ENCODE peak calls at places on chromosome 2, in ten cellular contexts. One of them, this sample, is unnamed.

GRCh38 chr2:53028259-53028658 is 739.3 kb upstream of the CHAC2 start:
- DNase-seq in NCI-H1436: no peak
- DNase-seq in AG10803: peak
- DNase-seq in GM04503: peak
- DNase-seq in body of pancreas: no peak
- DNase-seq in colonic mucosa: no peak
- DNase-seq in NAMALWA: no peak
- DNase-seq in tibial artery: no peak
- DNase-seq in aorta: no peak
- DNase-seq in NCI-H2029: no peak
- DNase-seq in this sample: no peak

GRCh38 chr2:176138526-176139169 is 9.1 kb downstream of the HOXD8 start:
- DNase-seq in NCI-H1436: no peak
- DNase-seq in AG10803: peak
- DNase-seq in GM04503: no peak
- DNase-seq in body of pancreas: no peak
- DNase-seq in colonic mucosa: no peak
- DNase-seq in NAMALWA: no peak
- DNase-seq in tibial artery: peak
- DNase-seq in aorta: no peak
- DNase-seq in NCI-H2029: peak
- DNase-seq in this sample: no peak

GRCh38 chr2:187687585-187687984 is 133.3 kb upstream of the TFPI start:
- DNase-seq in NCI-H1436: no peak
- DNase-seq in AG10803: no peak
- DNase-seq in GM04503: no peak
- DNase-seq in body of pancreas: no peak
- DNase-seq in colonic mucosa: no peak
- DNase-seq in NAMALWA: no peak
- DNase-seq in tibial artery: no peak
- DNase-seq in aorta: no peak
- DNase-seq in NCI-H2029: no peak
- DNase-seq in this sample: no peak

GRCh38 chr2:240916571-240917008 is 10.5 kb downstream of the CROCC2 start:
- DNase-seq in NCI-H1436: peak
- DNase-seq in AG10803: peak
- DNase-seq in GM04503: peak
- DNase-seq in body of pancreas: peak
- DNase-seq in colonic mucosa: no peak
- DNase-seq in NAMALWA: no peak
- DNase-seq in tibial artery: peak
- DNase-seq in aorta: peak
- DNase-seq in NCI-H2029: no peak
- DNase-seq in this sample: no peak

GRCh38 chr2:217166241-217166640 is 306.4 kb upstream of the TNP1 start:
- DNase-seq in NCI-H1436: peak
- DNase-seq in AG10803: peak
- DNase-seq in GM04503: peak
- DNase-seq in body of pancreas: peak
- DNase-seq in colonic mucosa: no peak
- DNase-seq in NAMALWA: peak
- DNase-seq in tibial artery: no peak
- DNase-seq in aorta: no peak
- DNase-seq in NCI-H2029: peak
- DNase-seq in this sample: peak

GRCh38 chr2:33441235-33441810 is 35.1 kb upstream of the RASGRP3 start:
- DNase-seq in NCI-H1436: no peak
- DNase-seq in AG10803: peak
- DNase-seq in GM04503: no peak
- DNase-seq in body of pancreas: peak
- DNase-seq in colonic mucosa: peak
- DNase-seq in NAMALWA: peak
- DNase-seq in tibial artery: peak
- DNase-seq in aorta: peak
- DNase-seq in NCI-H2029: peak
- DNase-seq in this sample: no peak

GRCh38 chr2:120134263-120134662 is 88.9 kb downstream of the TMEM185B start:
- DNase-seq in NCI-H1436: no peak
- DNase-seq in AG10803: peak
- DNase-seq in GM04503: peak
- DNase-seq in body of pancreas: no peak
- DNase-seq in colonic mucosa: no peak
- DNase-seq in NAMALWA: no peak
- DNase-seq in tibial artery: no peak
- DNase-seq in aorta: no peak
- DNase-seq in NCI-H2029: no peak
- DNase-seq in this sample: no peak

GRCh38 chr2:54279385-54279784 is 23.4 kb upstream of the TSPYL6 start:
- DNase-seq in NCI-H1436: no peak
- DNase-seq in AG10803: no peak
- DNase-seq in GM04503: no peak
- DNase-seq in body of pancreas: no peak
- DNase-seq in colonic mucosa: no peak
- DNase-seq in NAMALWA: no peak
- DNase-seq in tibial artery: no peak
- DNase-seq in aorta: no peak
- DNase-seq in NCI-H2029: no peak
- DNase-seq in this sample: no peak

GRCh38 chr2:237500681-237501424 is 13.8 kb downstream of the MLPH start:
- DNase-seq in NCI-H1436: no peak
- DNase-seq in AG10803: peak
- DNase-seq in GM04503: peak
- DNase-seq in body of pancreas: no peak
- DNase-seq in colonic mucosa: no peak
- DNase-seq in NAMALWA: no peak
- DNase-seq in tibial artery: no peak
- DNase-seq in aorta: no peak
- DNase-seq in NCI-H2029: no peak
- DNase-seq in this sample: no peak

GRCh38 chr2:183260527-183260926 is 136.3 kb downstream of the NUP35 start:
- DNase-seq in NCI-H1436: no peak
- DNase-seq in AG10803: no peak
- DNase-seq in GM04503: no peak
- DNase-seq in body of pancreas: no peak
- DNase-seq in colonic mucosa: no peak
- DNase-seq in NAMALWA: no peak
- DNase-seq in tibial artery: peak
- DNase-seq in aorta: no peak
- DNase-seq in NCI-H2029: no peak
- DNase-seq in this sample: no peak

This sample was measured in GM12878.